ENCODE peak calls at places on chromosome 7, in eight cellular contexts. One of them, this sample, is unnamed.

GRCh38 chr7:84532196-84532595 is 337.6 kb upstream of the SEMA3A start:
- DNase-seq in ovary: no peak
- DNase-seq in NCI-H1105: no peak
- DNase-seq in NCI-H1417: no peak
- DNase-seq in nucleus accumbens: no peak
- DNase-seq in cardiac fibroblast: no peak
- DNase-seq in anterior cingulate cortex: no peak
- DNase-seq in RCC 7860: no peak
- DNase-seq in this sample: no peak

GRCh38 chr7:8637322-8637721 is 203.9 kb downstream of the NXPH1 start:
- DNase-seq in ovary: no peak
- DNase-seq in NCI-H1105: peak
- DNase-seq in NCI-H1417: peak
- DNase-seq in nucleus accumbens: no peak
- DNase-seq in cardiac fibroblast: no peak
- DNase-seq in anterior cingulate cortex: no peak
- DNase-seq in RCC 7860: no peak
- DNase-seq in this sample: no peak

GRCh38 chr7:33590902-33591301 is 314.4 kb upstream of the BMPER start:
- DNase-seq in ovary: no peak
- DNase-seq in NCI-H1105: no peak
- DNase-seq in NCI-H1417: no peak
- DNase-seq in nucleus accumbens: no peak
- DNase-seq in cardiac fibroblast: no peak
- DNase-seq in anterior cingulate cortex: no peak
- DNase-seq in RCC 7860: no peak
- DNase-seq in this sample: no peak

GRCh38 chr7:137262599-137262998 is 80.9 kb downstream of the PTN start:
- DNase-seq in ovary: no peak
- DNase-seq in NCI-H1105: no peak
- DNase-seq in NCI-H1417: no peak
- DNase-seq in nucleus accumbens: no peak
- DNase-seq in cardiac fibroblast: no peak
- DNase-seq in anterior cingulate cortex: no peak
- DNase-seq in RCC 7860: no peak
- DNase-seq in this sample: no peak

GRCh38 chr7:39465055-39465929 is 100.9 kb upstream of the YAE1 start:
- DNase-seq in ovary: peak
- DNase-seq in NCI-H1105: peak
- DNase-seq in NCI-H1417: peak
- DNase-seq in nucleus accumbens: peak
- DNase-seq in cardiac fibroblast: peak
- DNase-seq in anterior cingulate cortex: no peak
- DNase-seq in RCC 7860: peak
- DNase-seq in this sample: peak

GRCh38 chr7:45980181-45980905 is 59.3 kb upstream of the IGFBP3 start:
- DNase-seq in ovary: no peak
- DNase-seq in NCI-H1105: no peak
- DNase-seq in NCI-H1417: no peak
- DNase-seq in nucleus accumbens: no peak
- DNase-seq in cardiac fibroblast: peak
- DNase-seq in anterior cingulate cortex: no peak
- DNase-seq in RCC 7860: no peak
- DNase-seq in this sample: no peak

GRCh38 chr7:39017369-39017768 is 39.7 kb downstream of the POU6F2 start:
- DNase-seq in ovary: no peak
- DNase-seq in NCI-H1105: no peak
- DNase-seq in NCI-H1417: no peak
- DNase-seq in nucleus accumbens: no peak
- DNase-seq in cardiac fibroblast: no peak
- DNase-seq in anterior cingulate cortex: no peak
- DNase-seq in RCC 7860: no peak
- DNase-seq in this sample: no peak

GRCh38 chr7:94170836-94171235 is 166.7 kb upstream of the BET1 start:
- DNase-seq in ovary: no peak
- DNase-seq in NCI-H1105: no peak
- DNase-seq in NCI-H1417: no peak
- DNase-seq in nucleus accumbens: no peak
- DNase-seq in cardiac fibroblast: no peak
- DNase-seq in anterior cingulate cortex: no peak
- DNase-seq in RCC 7860: no peak
- DNase-seq in this sample: no peak

GRCh38 chr7:104894998-104895850 is 118.8 kb upstream of the KMT2E start:
- DNase-seq in ovary: no peak
- DNase-seq in NCI-H1105: no peak
- DNase-seq in NCI-H1417: no peak
- DNase-seq in nucleus accumbens: no peak
- DNase-seq in cardiac fibroblast: no peak
- DNase-seq in anterior cingulate cortex: no peak
- DNase-seq in RCC 7860: no peak
- DNase-seq in this sample: no peak

GRCh38 chr7:114825423-114825951 is 96.4 kb upstream of the MDFIC start:
- DNase-seq in ovary: no peak
- DNase-seq in NCI-H1105: no peak
- DNase-seq in NCI-H1417: no peak
- DNase-seq in nucleus accumbens: no peak
- DNase-seq in cardiac fibroblast: no peak
- DNase-seq in anterior cingulate cortex: no peak
- DNase-seq in RCC 7860: no peak
- DNase-seq in this sample: no peak

GRCh38 chr7:90726120-90726519 is 130.0 kb downstream of the CDK14 start:
- DNase-seq in ovary: no peak
- DNase-seq in NCI-H1105: no peak
- DNase-seq in NCI-H1417: no peak
- DNase-seq in nucleus accumbens: no peak
- DNase-seq in cardiac fibroblast: no peak
- DNase-seq in anterior cingulate cortex: no peak
- DNase-seq in RCC 7860: no peak
- DNase-seq in this sample: no peak

GRCh38 chr7:82323806-82324205 is 119.8 kb downstream of the CACNA2D1 start:
- DNase-seq in ovary: no peak
- DNase-seq in NCI-H1105: no peak
- DNase-seq in NCI-H1417: no peak
- DNase-seq in nucleus accumbens: no peak
- DNase-seq in cardiac fibroblast: no peak
- DNase-seq in anterior cingulate cortex: no peak
- DNase-seq in RCC 7860: no peak
- DNase-seq in this sample: no peak

GRCh38 chr7:34837826-34838225 is 179.8 kb downstream of the NPSR1 start:
- DNase-seq in ovary: no peak
- DNase-seq in NCI-H1105: no peak
- DNase-seq in NCI-H1417: peak
- DNase-seq in nucleus accumbens: no peak
- DNase-seq in cardiac fibroblast: no peak
- DNase-seq in anterior cingulate cortex: no peak
- DNase-seq in RCC 7860: peak
- DNase-seq in this sample: no peak

GRCh38 chr7:2120251-2120660 is 112.5 kb downstream of the MAD1L1 start:
- DNase-seq in ovary: peak
- DNase-seq in NCI-H1105: no peak
- DNase-seq in NCI-H1417: no peak
- DNase-seq in nucleus accumbens: no peak
- DNase-seq in cardiac fibroblast: no peak
- DNase-seq in anterior cingulate cortex: no peak
- DNase-seq in RCC 7860: no peak
- DNase-seq in this sample: no peak

GRCh38 chr7:108261560-108262255 is 131.5 kb upstream of the LAMB4 start:
- DNase-seq in ovary: no peak
- DNase-seq in NCI-H1105: no peak
- DNase-seq in NCI-H1417: no peak
- DNase-seq in nucleus accumbens: no peak
- DNase-seq in cardiac fibroblast: no peak
- DNase-seq in anterior cingulate cortex: no peak
- DNase-seq in RCC 7860: no peak
- DNase-seq in this sample: no peak

GRCh38 chr7:29319719-29320521 is 125.3 kb downstream of the CHN2 start:
- DNase-seq in ovary: no peak
- DNase-seq in NCI-H1105: no peak
- DNase-seq in NCI-H1417: peak
- DNase-seq in nucleus accumbens: peak
- DNase-seq in cardiac fibroblast: no peak
- DNase-seq in anterior cingulate cortex: peak
- DNase-seq in RCC 7860: no peak
- DNase-seq in this sample: no peak

GRCh38 chr7:92425311-92425947 is 21.9 kb upstream of the GATAD1 start:
- DNase-seq in ovary: no peak
- DNase-seq in NCI-H1105: no peak
- DNase-seq in NCI-H1417: no peak
- DNase-seq in nucleus accumbens: no peak
- DNase-seq in cardiac fibroblast: no peak
- DNase-seq in anterior cingulate cortex: no peak
- DNase-seq in RCC 7860: no peak
- DNase-seq in this sample: no peak

GRCh38 chr7:148537435-148537834 is 53.1 kb upstream of the C7orf33 start:
- DNase-seq in ovary: no peak
- DNase-seq in NCI-H1105: no peak
- DNase-seq in NCI-H1417: no peak
- DNase-seq in nucleus accumbens: no peak
- DNase-seq in cardiac fibroblast: no peak
- DNase-seq in anterior cingulate cortex: no peak
- DNase-seq in RCC 7860: peak
- DNase-seq in this sample: no peak

GRCh38 chr7:23598321-23598720 is 1.1 kb downstream of the CCDC126 start:
- DNase-seq in ovary: no peak
- DNase-seq in NCI-H1105: peak
- DNase-seq in NCI-H1417: peak
- DNase-seq in nucleus accumbens: no peak
- DNase-seq in cardiac fibroblast: no peak
- DNase-seq in anterior cingulate cortex: no peak
- DNase-seq in RCC 7860: no peak
- DNase-seq in this sample: no peak

GRCh38 chr7:22658031-22658430 is 69.0 kb upstream of the IL6 start:
- DNase-seq in ovary: no peak
- DNase-seq in NCI-H1105: no peak
- DNase-seq in NCI-H1417: no peak
- DNase-seq in nucleus accumbens: no peak
- DNase-seq in cardiac fibroblast: no peak
- DNase-seq in anterior cingulate cortex: no peak
- DNase-seq in RCC 7860: no peak
- DNase-seq in this sample: no peak

This sample was measured in frontal cortex.